ENCODE peak calls at places on chromosomes 3 and 15, in seven cellular contexts. M is GM23338, H is GM12878, Q is HCT116, L is SK-N-SH, V is HL-60, X is HepG2. O is an unnamed sample.

GRCh38 chr3:39211332-39212130 is 19.1 kb upstream of the XIRP1 start:
- DNase-seq in M (peak), H (no peak), Q (no peak), L (no peak), V (no peak), X (no peak), O (no peak)

GRCh38 chr3:72630614-72631344 is 217.5 kb downstream of the SHQ1 start:
- DNase-seq in M (no peak), H (no peak), Q (no peak), L (no peak), V (no peak), X (no peak), O (no peak)

GRCh38 chr3:114272271-114272670 is 21.6 kb upstream of the TIGIT start:
- DNase-seq in M (no peak), H (no peak), Q (no peak), L (no peak), V (no peak), X (no peak), O (no peak)

GRCh38 chr3:20060924-20061323 is 20.7 kb downstream of the KAT2B start:
- DNase-seq in M (no peak), H (no peak), Q (no peak), L (no peak), V (peak), X (no peak), O (no peak)

GRCh38 chr3:127628788-127629456 is at the start of gene PODXL2:
- DNase-seq in M (peak), H (no peak), Q (peak), L (peak), V (peak), X (peak), O (no peak)

GRCh38 chr3:50161320-50161719 is 6.2 kb downstream of the SEMA3F start:
- DNase-seq in M (no peak), H (no peak), Q (no peak), L (no peak), V (no peak), X (no peak), O (no peak)

GRCh38 chr3:108296239-108296638 is at the start of gene HHLA2:
- DNase-seq in M (no peak), H (no peak), Q (no peak), L (no peak), V (no peak), X (no peak), O (no peak)

GRCh38 chr3:16456784-16457415 is 56.6 kb downstream of the RFTN1 start:
- DNase-seq in M (no peak), H (no peak), Q (no peak), L (no peak), V (no peak), X (no peak), O (no peak)

GRCh38 chr15:34241376-34242350 is 16.8 kb downstream of the EMC4 start:
- DNase-seq in M (peak), H (no peak), Q (no peak), L (peak), V (peak), X (peak), O (no peak)

GRCh38 chr3:138461696-138462295 is 27.4 kb downstream of the ESYT3 start:
- DNase-seq in M (no peak), H (no peak), Q (no peak), L (no peak), V (no peak), X (no peak), O (no peak)

GRCh38 chr3:5389057-5389456 is 201.6 kb downstream of the EDEM1 start:
- DNase-seq in M (no peak), H (no peak), Q (peak), L (no peak), V (no peak), X (peak), O (no peak)

GRCh38 chr3:126270145-126270811 is 86.9 kb downstream of the KLF15 start:
- DNase-seq in M (no peak), H (no peak), Q (no peak), L (no peak), V (no peak), X (no peak), O (no peak)

GRCh38 chr3:100637197-100637631 is 27.8 kb downstream of the ADGRG7 start:
- DNase-seq in M (no peak), H (no peak), Q (no peak), L (no peak), V (no peak), X (peak), O (no peak)

GRCh38 chr3:65948833-65949573 is 89.7 kb downstream of the MAGI1 start:
- DNase-seq in M (no peak), H (no peak), Q (no peak), L (no peak), V (no peak), X (no peak), O (no peak)

GRCh38 chr15:99437315-99438221 is 128.2 kb upstream of the MEF2A start:
- DNase-seq in M (no peak), H (no peak), Q (no peak), L (no peak), V (no peak), X (no peak), O (no peak)

GRCh38 chr3:111601810-111602209 is 6.7 kb upstream of the ZBED2 start:
- DNase-seq in M (no peak), H (no peak), Q (no peak), L (no peak), V (no peak), X (no peak), O (no peak)

GRCh38 chr15:43828061-43828657 is 1.4 kb downstream of the WDR76 start:
- DNase-seq in M (no peak), H (no peak), Q (no peak), L (peak), V (no peak), X (no peak), O (no peak)

GRCh38 chr15:66595332-66595731 is 29.5 kb upstream of the LCTL start:
- DNase-seq in M (no peak), H (no peak), Q (no peak), L (no peak), V (no peak), X (no peak), O (no peak)

GRCh38 chr15:66594836-66595235 is 29.0 kb upstream of the LCTL start:
- DNase-seq in M (no peak), H (no peak), Q (no peak), L (peak), V (no peak), X (no peak), O (no peak)

GRCh38 chr15:66598095-66598815 is 32.5 kb upstream of the LCTL start:
- DNase-seq in M (no peak), H (no peak), Q (no peak), L (no peak), V (no peak), X (no peak), O (no peak)

GRCh38 chr15:66594344-66594743 is 28.5 kb upstream of the LCTL start:
- DNase-seq in M (peak), H (no peak), Q (no peak), L (no peak), V (no peak), X (no peak), O (no peak)

DNA sequence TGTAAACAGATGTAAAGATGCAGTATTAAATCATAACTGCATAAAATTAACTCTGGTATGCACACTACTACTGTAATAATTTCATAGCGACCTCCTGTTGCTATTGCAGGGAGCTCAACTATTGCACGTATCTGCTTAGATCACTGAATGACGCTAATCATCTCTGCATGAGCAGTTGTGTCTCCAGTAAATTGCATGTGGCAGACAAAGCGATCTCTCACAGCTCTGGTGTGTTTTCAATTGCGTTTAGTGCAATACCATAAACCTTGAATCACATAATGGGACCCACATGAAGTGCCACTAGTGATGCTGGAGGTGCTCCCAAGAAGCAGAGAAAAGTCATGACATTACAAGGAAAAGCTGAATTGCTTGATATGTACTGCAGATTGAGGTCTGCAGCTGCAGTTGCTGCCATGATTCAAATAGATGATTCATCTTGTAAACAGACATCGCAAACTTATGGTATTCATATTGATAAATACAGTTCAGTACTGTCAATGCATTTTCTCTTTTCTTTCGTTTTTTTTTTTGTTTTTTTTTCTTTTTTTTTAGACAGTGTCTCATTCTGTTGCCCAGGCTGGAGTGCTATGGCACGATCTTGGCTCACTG is 30.2 kb upstream of the LCTL start:
- DNase-seq in M (no peak), H (no peak), Q (no peak), L (no peak), V (no peak), X (no peak), O (peak)
- TF ChIP-seq REST in M (no peak), H (no peak), Q (no peak), L (no peak), V (no peak), X (no peak), O (no peak)

DNA sequence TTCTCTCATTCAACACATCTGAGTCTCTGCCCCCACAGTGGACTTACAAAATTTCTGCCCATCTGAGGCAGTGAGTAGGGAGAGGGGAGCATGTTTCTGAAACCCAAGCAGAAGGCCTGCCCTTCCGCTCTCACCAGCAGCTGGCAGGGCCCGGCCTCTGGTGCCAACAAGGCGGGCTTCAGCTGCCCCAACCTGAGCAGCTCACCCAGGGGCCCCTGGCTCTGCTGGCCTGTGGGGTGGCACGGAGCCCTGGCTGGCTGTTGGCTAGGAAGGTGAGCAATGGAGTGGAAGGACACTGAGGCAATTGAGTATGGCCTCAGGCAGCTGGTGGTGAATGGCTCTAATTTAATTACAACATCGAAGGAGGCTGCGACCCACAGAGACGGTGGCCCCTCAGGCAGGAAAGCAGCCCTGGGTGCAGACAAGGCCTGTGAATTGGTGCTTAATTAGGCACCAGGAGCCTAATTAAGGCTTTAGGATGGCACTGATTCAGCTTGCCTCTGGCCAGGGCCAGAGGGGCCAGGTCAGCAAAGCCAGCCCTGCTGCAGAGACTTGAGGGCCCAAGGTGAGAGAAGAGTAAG is 60.9 kb downstream of the ST8SIA2 start:
- DNase-seq in M (no peak), H (no peak), Q (no peak), L (no peak), V (no peak), X (no peak), O (no peak)
- TF ChIP-seq POLR2AphosphoS5 in M (no peak), H (no peak), Q (no peak), L (no peak), V (no peak), X (no peak), O (no peak)

GRCh38 chr15:67784856-67785430 is 40.4 kb upstream of the SKOR1 start:
- DNase-seq in M (no peak), H (no peak), Q (no peak), L (no peak), V (no peak), X (no peak), O (no peak)
- H3K27ac ChIP-seq in M (no peak), H (peak), Q (no peak), L (no peak), V (peak), X (no peak), O (no peak)

GRCh38 chr3:184388164-184388935 is 8.5 kb downstream of the CHRD start:
- DNase-seq in M (no peak), H (no peak), Q (no peak), L (no peak), V (no peak), X (no peak), O (no peak)

GRCh38 chr3:184386047-184386806 is 6.4 kb downstream of the CHRD start:
- DNase-seq in M (peak), H (no peak), Q (no peak), L (no peak), V (no peak), X (no peak), O (no peak)

GRCh38 chr3:184388936-184389230 is 9.0 kb downstream of the CHRD start:
- DNase-seq in M (no peak), H (no peak), Q (no peak), L (no peak), V (no peak), X (no peak), O (no peak)

GRCh38 chr3:184389384-184389783 is 9.5 kb downstream of the CHRD start:
- DNase-seq in M (no peak), H (no peak), Q (no peak), L (no peak), V (no peak), X (no peak), O (no peak)

GRCh38 chr3:184387174-184387714 is 7.4 kb downstream of the CHRD start:
- DNase-seq in M (no peak), H (no peak), Q (no peak), L (no peak), V (no peak), X (no peak), O (no peak)
- TF ChIP-seq REST in M (no peak), H (no peak), Q (no peak), L (no peak), V (no peak), X (no peak), O (no peak)

GRCh38 chr3:14391033-14391432 is 11.4 kb upstream of the SLC6A6 start:
- DNase-seq in M (no peak), H (no peak), Q (no peak), L (no peak), V (peak), X (peak), O (no peak)
- TF ChIP-seq POLR2AphosphoS5 in M (no peak), H (no peak), Q (no peak), L (no peak), V (peak), X (no peak), O (no peak)

GRCh38 chr3:172253200-172253599 is 195.1 kb downstream of the GHSR start:
- DNase-seq in M (no peak), H (no peak), Q (no peak), L (no peak), V (no peak), X (no peak), O (no peak)
- H3K27ac ChIP-seq in M (no peak), H (no peak), Q (no peak), L (no peak), V (no peak), X (no peak), O (no peak)

DNA sequence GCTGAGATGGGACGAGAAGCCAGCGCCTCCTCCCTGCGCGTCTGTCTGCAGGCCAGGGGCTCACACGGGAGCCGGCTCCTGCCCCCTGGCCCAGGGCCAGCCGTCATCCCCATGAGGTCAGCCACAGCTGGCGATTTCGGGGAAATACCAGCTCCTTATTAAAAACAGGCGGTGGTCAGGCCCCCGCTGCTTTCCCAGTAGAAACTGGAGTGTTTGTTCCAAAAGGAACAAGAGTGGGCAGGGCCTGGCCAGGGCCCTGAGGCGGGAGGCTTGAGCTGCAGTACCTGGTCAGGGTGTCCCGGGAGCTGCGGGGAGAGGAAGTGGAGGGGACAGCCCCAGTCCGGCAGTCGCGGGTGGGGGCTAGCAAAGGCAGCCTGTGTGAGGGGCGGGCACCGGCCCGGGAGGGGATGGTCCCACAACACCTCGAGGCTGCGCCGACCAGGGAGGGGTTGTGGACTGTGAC is 17.8 kb downstream of the MYL3 start:
- DNase-seq in M (peak), H (no peak), Q (no peak), L (peak), V (no peak), X (no peak), O (no peak)
- TF ChIP-seq REST in M (no peak), H (no peak), Q (no peak), L (peak), V (no peak), X (no peak), O (no peak)

DNA sequence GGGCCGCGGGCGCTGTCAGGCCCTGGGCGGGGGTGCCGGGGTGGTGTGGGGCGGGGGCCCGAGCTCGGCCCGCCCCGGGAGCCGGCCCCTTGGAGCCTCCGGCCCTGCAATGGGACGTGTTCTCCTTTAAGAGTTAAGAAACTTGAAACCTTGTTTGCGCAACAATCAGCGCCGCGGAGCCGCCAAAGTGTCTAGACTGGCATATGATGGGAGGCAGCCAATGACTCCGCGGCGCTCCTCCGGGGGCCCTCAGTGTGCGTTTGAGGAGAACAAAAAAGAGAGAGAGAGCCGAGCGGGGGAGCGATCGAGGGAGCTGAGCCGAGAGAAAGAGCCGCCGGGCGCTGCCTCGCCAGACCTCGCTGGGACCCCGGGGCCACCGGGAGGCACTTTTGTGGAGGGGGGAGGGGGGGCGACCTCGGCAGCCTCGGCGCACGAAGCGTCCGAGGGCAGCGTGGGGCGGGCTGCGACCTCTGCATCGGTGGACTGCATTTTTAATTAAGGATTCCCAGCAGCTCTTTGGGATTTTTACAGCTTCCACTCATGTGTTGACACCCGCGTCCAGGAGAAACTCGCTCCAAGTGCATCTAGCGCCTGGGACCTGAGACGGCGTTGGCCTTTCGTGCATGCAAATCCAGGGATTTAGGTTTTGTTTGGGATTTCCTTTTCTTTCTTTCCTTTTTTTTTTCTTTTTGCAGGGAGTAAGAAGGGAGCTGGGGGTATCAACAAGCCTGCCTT is at the start of gene SMAD6:
- DNase-seq in M (peak), H (no peak), Q (peak), L (peak), V (peak), X (peak), O (no peak)
- TF ChIP-seq POLR2AphosphoS5 in M (peak), H (no peak), Q (peak), L (peak), V (peak), X (peak), O (peak)

DNA sequence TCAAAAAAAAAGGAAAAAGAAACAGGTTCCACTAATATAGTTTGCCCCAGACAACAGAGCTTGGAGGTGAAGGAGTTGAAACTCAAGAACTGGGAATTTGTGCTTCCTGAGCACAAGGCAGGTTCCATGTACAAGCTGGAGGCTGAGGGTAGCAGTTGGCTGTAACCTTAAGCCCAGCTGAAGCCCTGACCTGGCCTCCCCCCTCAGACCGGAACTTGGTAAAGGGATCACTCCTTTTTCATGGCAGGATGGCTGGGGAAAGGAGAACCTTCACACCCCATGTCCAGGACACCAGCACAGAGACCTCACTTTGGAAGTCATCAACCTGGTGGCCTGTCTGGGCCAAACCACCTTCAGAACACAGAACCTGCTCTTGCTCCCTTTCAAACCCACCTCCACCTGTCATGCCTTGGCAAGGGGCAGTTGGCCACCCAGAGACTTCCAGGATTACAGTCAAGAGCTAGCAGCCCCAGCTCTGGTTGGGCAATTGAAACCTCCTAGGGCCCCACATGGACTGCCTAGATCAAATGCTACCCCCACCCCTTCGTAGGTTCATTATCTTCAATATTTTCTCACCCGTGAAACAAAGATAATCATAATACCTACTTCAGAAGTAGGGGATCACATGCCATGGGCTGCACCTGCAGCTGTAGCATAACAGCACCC is 3.5 kb downstream of the RPL29 start:
- DNase-seq in M (no peak), H (no peak), Q (no peak), L (no peak), V (no peak), X (no peak), O (no peak)
- H3K27ac ChIP-seq in M (peak), H (no peak), Q (peak), L (no peak), V (no peak), X (peak), O (no peak)